ENCODE peak calls at places on chromosomes 3 and 15, in four cellular contexts. B is K562, R is GM12878, P is GM12891. E is an unnamed sample.

GRCh38 chr3:146065573-146066006 is 95.4 kb downstream of the PLOD2 start:
- DNase-seq in B (peak), R (no peak), P (no peak), E (peak)

GRCh38 chr3:57556459-57557087 is 499 bp downstream of the PDE12 start:
- DNase-seq in B (no peak), R (no peak), P (no peak), E (peak)

GRCh38 chr15:72042054-72042453 is 75.9 kb downstream of the MYO9A start:
- DNase-seq in B (no peak), R (no peak), P (no peak), E (no peak)

GRCh38 chr3:19866751-19867347 is 67.2 kb downstream of the EFHB start:
- DNase-seq in B (peak), R (peak), P (peak), E (peak)

GRCh38 chr3:127192576-127193232 is at the start of gene PRR23E:
- DNase-seq in B (no peak), R (no peak), P (no peak), E (no peak)

GRCh38 chr3:71905426-71905825 is 120.5 kb upstream of the PROK2 start:
- DNase-seq in B (no peak), R (peak), P (peak), E (peak)

GRCh38 chr3:30342319-30343060 is 263.9 kb upstream of the TGFBR2 start:
- DNase-seq in B (no peak), R (no peak), P (no peak), E (no peak)

GRCh38 chr15:99343836-99344551 is 92.7 kb downstream of the LRRC28 start:
- DNase-seq in B (no peak), R (no peak), P (no peak), E (no peak)

GRCh38 chr3:157113832-157114505 is 46.0 kb downstream of the CCNL1 start:
- DNase-seq in B (no peak), R (no peak), P (no peak), E (no peak)

GRCh38 chr15:71357357-71357756 is 242.1 kb downstream of the THSD4 start:
- DNase-seq in B (no peak), R (no peak), P (no peak), E (no peak)

GRCh38 chr15:91627473-91628309 is 225.8 kb upstream of the SLCO3A1 start:
- DNase-seq in B (no peak), R (no peak), P (no peak), E (no peak)

GRCh38 chr3:72997421-72997961 is 880 bp downstream of the PPP4R2 start:
- DNase-seq in B (no peak), R (no peak), P (peak), E (peak)

GRCh38 chr3:102224171-102224570 is 210.6 kb upstream of the ZPLD1 start:
- DNase-seq in B (no peak), R (no peak), P (no peak), E (no peak)

GRCh38 chr3:57646723-57647122 is 46.2 kb downstream of the DENND6A start:
- DNase-seq in B (no peak), R (no peak), P (no peak), E (no peak)

GRCh38 chr15:49439678-49440375 is 16.8 kb downstream of the FGF7 start:
- DNase-seq in B (no peak), R (no peak), P (no peak), E (no peak)

DNA sequence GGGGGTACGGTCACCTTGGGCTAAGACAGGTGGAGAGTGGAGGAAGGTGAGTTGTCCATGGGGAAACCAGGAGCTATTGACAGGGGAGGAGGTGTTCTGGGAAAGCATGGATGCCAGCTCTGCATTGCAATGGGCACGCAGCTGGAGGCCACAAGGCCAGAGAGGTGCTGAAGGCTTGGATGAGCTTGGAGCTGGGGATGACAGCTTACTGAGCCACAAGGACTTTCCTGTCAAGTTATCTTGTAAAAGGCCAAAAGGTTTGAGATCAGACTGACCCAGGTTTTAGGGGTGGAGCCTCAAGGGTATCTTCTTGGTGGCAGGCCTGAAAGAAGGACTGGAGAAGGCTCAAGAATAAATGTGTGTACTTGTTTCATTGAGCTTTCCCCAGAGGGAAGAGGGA is 115.2 kb downstream of the ASB7 start:
- DNase-seq in B (no peak), R (no peak), P (no peak), E (no peak)
- TF ChIP-seq SPI1 in B (no peak), R (no peak), P (no peak), E (no peak)

GRCh38 chr3:151599103-151599672 is 134.5 kb upstream of the AADACL2 start:
- DNase-seq in B (peak), R (no peak), P (no peak), E (no peak)
- TF ChIP-seq SPI1 in B (no peak), R (no peak), P (no peak), E (no peak)

GRCh38 chr3:7070461-7070860 is 209.5 kb downstream of the GRM7 start:
- DNase-seq in B (no peak), R (no peak), P (no peak), E (no peak)

GRCh38 chr3:7075901-7076300 is 215.0 kb downstream of the GRM7 start:
- DNase-seq in B (no peak), R (no peak), P (no peak), E (no peak)

GRCh38 chr3:7074217-7074616 is 213.3 kb downstream of the GRM7 start:
- DNase-seq in B (no peak), R (no peak), P (no peak), E (no peak)

DNA sequence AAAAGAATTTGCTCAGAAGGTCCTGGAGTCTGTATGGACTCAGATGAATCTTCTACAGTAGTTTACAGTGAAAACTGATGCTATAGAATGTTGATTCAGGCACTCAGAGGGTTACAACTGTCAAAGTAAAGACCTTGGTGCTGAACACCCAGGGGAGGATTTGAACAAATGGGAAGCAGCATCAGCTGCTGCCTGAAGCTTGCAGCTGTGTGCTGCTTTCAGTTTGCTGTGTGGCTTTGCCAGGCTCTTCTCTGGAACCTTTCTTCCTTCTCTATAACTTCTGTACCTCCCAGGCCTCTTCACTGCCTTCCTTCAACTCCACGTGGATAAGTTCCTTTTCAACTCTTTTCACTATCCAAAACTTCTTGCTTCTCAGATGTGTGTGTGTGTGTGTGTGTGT is 214.2 kb downstream of the GRM7 start:
- DNase-seq in B (no peak), R (no peak), P (no peak), E (no peak)
- TF ChIP-seq SPI1 in B (no peak), R (no peak), P (no peak), E (no peak)

DNA sequence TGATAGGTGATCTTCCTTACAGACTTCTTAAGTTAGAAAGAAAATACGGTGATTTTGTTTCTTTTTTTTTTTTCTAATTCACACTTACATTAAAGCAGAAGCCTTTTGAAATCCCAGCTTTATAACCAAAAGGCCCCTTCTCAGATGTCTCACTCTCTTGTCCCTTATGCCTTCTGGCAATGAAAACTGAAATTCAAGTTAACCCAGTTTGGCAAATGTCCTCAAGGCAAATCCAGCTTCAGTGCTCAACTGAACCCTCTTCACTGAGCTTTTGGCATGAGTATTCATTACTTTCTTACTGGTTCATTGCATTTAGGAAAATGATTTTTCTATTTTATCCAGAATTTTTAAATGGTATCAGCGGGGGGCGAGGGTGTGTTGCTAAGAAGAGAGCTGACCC is 17.0 kb downstream of the PLCH1 start:
- DNase-seq in B (no peak), R (no peak), P (no peak), E (no peak)
- TF ChIP-seq SPI1 in B (no peak), R (no peak), P (no peak), E (no peak)

DNA sequence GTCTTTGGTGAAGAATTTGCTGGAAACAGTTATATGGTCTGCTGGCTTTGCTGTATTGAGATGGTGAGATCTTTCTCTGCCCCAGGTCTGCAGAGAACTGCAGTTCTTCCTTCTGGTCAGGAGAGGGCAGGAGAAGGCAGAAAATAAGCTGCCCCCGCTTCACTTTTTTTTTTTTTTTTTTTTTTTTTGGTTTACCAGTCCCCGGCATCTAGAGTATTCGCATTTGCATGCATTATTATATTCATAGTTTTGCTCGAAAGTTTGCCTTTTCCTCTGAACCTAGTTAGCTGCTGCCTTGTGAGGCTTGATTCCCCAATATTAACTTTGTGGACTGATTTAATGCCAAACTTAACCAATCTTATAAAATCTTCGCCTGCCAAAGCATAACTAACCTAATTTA is 10.6 kb upstream of the PARL start:
- DNase-seq in B (peak), R (no peak), P (peak), E (peak)
- TF ChIP-seq SPI1 in B (no peak), R (no peak), P (no peak), E (no peak)

DNA sequence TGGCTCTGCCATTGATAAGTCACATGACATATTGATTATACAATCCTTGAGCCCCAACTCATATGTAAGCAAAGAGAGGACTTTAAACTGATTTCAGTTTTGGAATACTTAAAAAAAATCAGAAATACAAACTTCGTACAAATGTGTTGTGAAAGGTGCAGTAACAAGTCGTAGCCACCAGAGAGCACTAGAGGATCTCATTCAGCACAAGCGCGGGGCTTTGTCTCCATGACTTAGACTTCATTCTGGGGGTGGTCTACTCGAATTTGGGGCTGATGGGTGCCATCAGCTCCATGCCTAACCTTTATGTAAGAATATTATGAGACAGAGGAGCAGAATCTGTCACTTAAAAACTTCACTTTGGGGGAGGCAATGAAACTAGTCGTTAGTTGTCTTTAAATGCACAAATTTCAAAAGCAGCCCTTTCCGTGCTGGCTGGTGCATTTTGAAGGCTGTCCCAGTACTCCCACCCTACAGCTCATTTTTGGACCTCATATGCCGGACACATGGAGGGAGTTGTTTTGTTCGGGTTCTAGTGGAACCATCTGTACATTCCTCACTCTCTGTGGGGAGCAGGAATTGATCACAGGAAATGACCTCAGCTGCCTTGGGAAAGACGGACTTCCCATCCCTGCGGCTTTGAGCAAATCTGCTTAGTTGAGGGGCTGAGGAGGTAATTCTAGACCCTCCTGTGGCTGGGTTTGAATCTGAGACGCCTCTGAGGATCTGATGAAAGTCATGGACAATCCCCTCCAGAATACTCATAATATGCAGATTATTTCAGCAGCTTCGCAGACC is 27.5 kb upstream of the MASP1 start:
- DNase-seq in B (peak), R (no peak), P (no peak), E (peak)
- TF ChIP-seq SPI1 in B (no peak), R (no peak), P (no peak), E (no peak)

GRCh38 chr3:196149922-196150321 is 61.3 kb downstream of the ZDHHC19 start:
- DNase-seq in B (no peak), R (peak), P (no peak), E (no peak)
- TF ChIP-seq SPI1 in B (no peak), R (no peak), P (no peak), E (no peak)

GRCh38 chr3:50165388-50166308 is 10.5 kb downstream of the SEMA3F start:
- DNase-seq in B (no peak), R (no peak), P (no peak), E (no peak)
- TF ChIP-seq SPI1 in B (no peak), R (no peak), P (no peak), E (no peak)

GRCh38 chr3:66443404-66443803 is 57.4 kb downstream of the LRIG1 start:
- DNase-seq in B (no peak), R (no peak), P (no peak), E (no peak)

GRCh38 chr3:66441124-66441523 is 59.7 kb downstream of the LRIG1 start:
- DNase-seq in B (no peak), R (no peak), P (no peak), E (no peak)

GRCh38 chr3:66444146-66444644 is 56.6 kb downstream of the LRIG1 start:
- DNase-seq in B (no peak), R (no peak), P (no peak), E (no peak)

GRCh38 chr3:66441692-66442091 is 59.1 kb downstream of the LRIG1 start:
- DNase-seq in B (no peak), R (no peak), P (no peak), E (no peak)

DNA sequence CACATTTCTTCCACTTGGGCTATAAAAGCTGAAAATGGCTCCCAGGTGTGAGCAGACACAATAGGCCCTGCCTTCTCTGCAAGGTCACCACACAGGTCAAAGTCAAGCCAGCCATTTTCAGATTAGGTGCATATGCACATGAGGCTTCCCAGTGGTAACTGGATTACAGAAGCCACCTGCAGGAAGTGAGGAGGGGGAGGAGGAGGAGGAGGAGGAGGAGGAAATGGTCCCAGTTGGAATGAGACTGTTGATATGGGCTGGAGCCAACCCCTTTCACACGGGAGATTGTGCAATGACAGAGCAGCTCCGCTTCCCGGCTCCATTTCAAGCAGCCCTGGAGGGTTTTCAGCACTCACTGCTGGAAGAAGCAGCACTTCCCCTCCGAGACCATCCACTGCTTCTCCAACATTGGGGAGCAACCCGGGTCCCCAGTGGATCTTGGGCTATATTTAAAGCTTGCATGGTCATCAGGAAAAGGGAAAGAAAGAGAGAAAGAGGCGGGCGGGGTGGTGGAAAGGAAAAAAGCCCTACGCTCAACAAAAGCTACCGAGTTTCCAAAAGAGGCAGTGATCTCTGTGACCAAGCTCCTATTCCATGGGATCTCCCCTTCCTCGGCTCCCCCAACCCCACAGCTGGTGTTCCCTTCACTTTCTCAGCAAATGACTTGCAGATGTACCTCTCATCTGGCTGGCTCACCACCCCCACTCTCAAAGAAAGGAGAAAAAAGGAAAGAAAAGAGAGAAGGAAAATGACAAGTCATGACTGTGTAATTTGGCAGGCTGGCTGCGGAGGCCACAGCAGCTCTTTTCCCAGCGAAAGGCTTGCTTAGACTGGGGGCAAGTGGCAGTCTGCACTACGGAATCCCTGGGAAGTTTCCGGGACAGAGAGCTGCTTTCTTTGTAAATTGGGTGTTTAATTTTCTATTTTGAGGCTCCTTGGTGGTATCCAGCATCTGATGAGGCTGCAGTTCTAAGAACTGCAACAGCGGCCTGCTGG is 58.3 kb downstream of the LRIG1 start:
- DNase-seq in B (no peak), R (no peak), P (no peak), E (no peak)
- TF ChIP-seq SPI1 in B (peak), R (no peak), P (no peak), E (no peak)